ENCODE peak calls at places on chromosomes 11 and 22, in five cellular contexts. H is neural progenitor cell, I is kidney epithelial cell, E is A172, Z is adrenal gland. Y is an unnamed sample.

GRCh38 chr11:64285885-64286800 is 495 bp downstream of the GPR137 start:
- DNase-seq in H (peak), I (no peak), E (peak), Z (no peak), Y (no peak)

GRCh38 chr22:21754523-21755128 is 19.0 kb upstream of the YPEL1 start:
- DNase-seq in H (no peak), I (no peak), E (no peak), Z (no peak), Y (no peak)

GRCh38 chr11:104256525-104256924 is 92.6 kb upstream of the PDGFD start:
- DNase-seq in H (no peak), I (no peak), E (no peak), Z (no peak), Y (no peak)

GRCh38 chr11:119363874-119364590 is 17.5 kb downstream of the USP2 start:
- DNase-seq in H (peak), I (no peak), E (no peak), Z (peak), Y (no peak)

GRCh38 chr22:20571531-20572007 is 64.2 kb downstream of the MED15 start:
- DNase-seq in H (peak), I (no peak), E (no peak), Z (peak), Y (no peak)

GRCh38 chr11:2830886-2831285 is 54.7 kb downstream of the CDKN1C start:
- DNase-seq in H (no peak), I (no peak), E (no peak), Z (no peak), Y (no peak)

GRCh38 chr11:134119094-134119493 is 50.2 kb downstream of the JAM3 start:
- DNase-seq in H (no peak), I (no peak), E (peak), Z (no peak), Y (no peak)

GRCh38 chr11:65606876-65607613 is 7.0 kb downstream of the MAP3K11 start:
- DNase-seq in H (peak), I (peak), E (no peak), Z (peak), Y (no peak)

GRCh38 chr11:68025047-68025446 is 5.4 kb upstream of the NDUFS8 start:
- DNase-seq in H (no peak), I (no peak), E (no peak), Z (no peak), Y (no peak)

GRCh38 chr11:58616594-58616993 is 5.9 kb upstream of the CNTF start:
- DNase-seq in H (no peak), I (peak), E (peak), Z (peak), Y (no peak)

GRCh38 chr22:50734986-50735738 is 2.8 kb upstream of the ACR start:
- DNase-seq in H (no peak), I (no peak), E (no peak), Z (peak), Y (no peak)

GRCh38 chr11:32511926-32512325 is 71.7 kb upstream of the EIF3M start:
- DNase-seq in H (no peak), I (no peak), E (no peak), Z (no peak), Y (no peak)

GRCh38 chr11:117807482-117808272 is 10.7 kb upstream of the DSCAML1 start:
- DNase-seq in H (peak), I (no peak), E (peak), Z (peak), Y (no peak)

Y was measured in epithelial cell of proximal tubule.